ENCODE peak calls at places on chromosomes 2 and 18, in five cellular contexts. U is psoas muscle; E is CD4-positive, alpha-beta memory T cell; W is esophagus squamous epithelium; F is OCI-LY7. M is an unnamed sample. For H3K4me1, the result is how much of the 10 kb centered on the place peaks cover.

GRCh38 chr2:98829586-98830270 is 98.8 kb upstream of the MGAT4A start:
- DNase-seq in W (no peak), U (no peak), F (no peak), E (no peak), M (no peak)

GRCh38 chr2:207231106-207231860 is 65.5 kb upstream of the KLF7 start:
- DNase-seq in E (no peak), F (no peak), W (no peak), U (no peak), M (no peak)

GRCh38 chr2:240238201-240238600 is 97.7 kb upstream of the OTOS start:
- DNase-seq in U (no peak), W (no peak), E (no peak), F (no peak), M (no peak)

GRCh38 chr2:72562451-72563153 is 263.2 kb downstream of the EXOC6B start:
- DNase-seq in U (no peak), F (no peak), W (no peak), E (no peak), M (no peak)

GRCh38 chr18:3499498-3499897 is 49.5 kb downstream of the TGIF1 start:
- DNase-seq in U (no peak), W (no peak), E (no peak), F (no peak), M (no peak)

GRCh38 chr2:85602476-85603234 is at the start of gene TMEM150A:
- DNase-seq in W (peak), U (peak), F (peak), E (peak), M (peak)

GRCh38 chr18:33282142-33282541 is 158.4 kb downstream of the CCDC178 start:
- DNase-seq in U (no peak), E (no peak), W (no peak), F (no peak), M (peak)

GRCh38 chr18:80097201-80097600 is 11.9 kb upstream of the ADNP2 start:
- DNase-seq in U (no peak), W (no peak), F (no peak), E (no peak), M (no peak)

GRCh38 chr2:191297031-191297430 is 51.8 kb downstream of the MYO1B start:
- DNase-seq in W (no peak), F (no peak), U (no peak), E (no peak), M (no peak)

GRCh38 chr2:121018136-121019057 is 266.6 kb downstream of the TFCP2L1 start:
- DNase-seq in U (no peak), E (peak), F (no peak), W (no peak), M (peak)

GRCh38 chr2:202072737-202073396 is at the start of gene KIAA2012:
- DNase-seq in F (no peak), W (no peak), U (no peak), E (no peak), M (no peak)

GRCh38 chr2:185567196-185567595 is 171.4 kb upstream of the FSIP2 start:
- DNase-seq in W (no peak), U (no peak), F (no peak), E (no peak), M (no peak)

GRCh38 chr2:62460175-62460574 is 45.8 kb downstream of the TMEM17 start:
- DNase-seq in W (no peak), E (no peak), U (no peak), F (no peak), M (no peak)

GRCh38 chr18:52504589-52504988 is 164.6 kb downstream of the DCC start:
- DNase-seq in E (no peak), U (no peak), F (no peak), W (no peak), M (no peak)

GRCh38 chr2:174485763-174486613 is 841 bp downstream of the GPR155 start:
- DNase-seq in U (no peak), W (peak), F (peak), E (peak), M (peak)

GRCh38 chr2:191845248-191845715 is 1.6 kb downstream of the CAVIN2 start:
- DNase-seq in F (no peak), E (no peak), U (peak), W (no peak), M (peak)

GRCh38 chr2:159939946-159940345 is 122.5 kb downstream of the PLA2R1 start:
- DNase-seq in F (peak), W (no peak), U (no peak), E (no peak), M (no peak)

GRCh38 chr2:239405071-239405470 is 4.3 kb upstream of the HDAC4 start:
- DNase-seq in E (no peak), W (no peak), U (no peak), F (no peak), M (no peak)

GRCh38 chr2:126945118-126945517 is 46.4 kb downstream of the TEX51 start:
- DNase-seq in U (no peak), F (no peak), W (no peak), E (no peak), M (no peak)

GRCh38 chr2:39120771-39121522 is at the start of gene SOS1:
- DNase-seq in F (peak), E (peak), W (peak), U (peak), M (peak)

GRCh38 chr2:39121523-39122063 is 742 bp upstream of the SOS1 start:
- DNase-seq in U (no peak), F (peak), W (no peak), E (no peak), M (no peak)

GRCh38 chr2:39119732-39120520 is 925 bp downstream of the SOS1 start:
- DNase-seq in U (peak), W (no peak), E (peak), F (peak), M (peak)

GRCh38 chr2:39120521-39120770 is 405 bp downstream of the SOS1 start:
- DNase-seq in F (no peak), E (no peak), W (no peak), U (no peak), M (no peak)

GRCh38 chr2:39118786-39119499 is 1.9 kb downstream of the SOS1 start:
- DNase-seq in E (no peak), F (peak), W (no peak), U (no peak), M (no peak)
- H3K4me1 ChIP-seq in E (half or more), F (under half), W (half or more), U (half or more), M (half or more)

DNA sequence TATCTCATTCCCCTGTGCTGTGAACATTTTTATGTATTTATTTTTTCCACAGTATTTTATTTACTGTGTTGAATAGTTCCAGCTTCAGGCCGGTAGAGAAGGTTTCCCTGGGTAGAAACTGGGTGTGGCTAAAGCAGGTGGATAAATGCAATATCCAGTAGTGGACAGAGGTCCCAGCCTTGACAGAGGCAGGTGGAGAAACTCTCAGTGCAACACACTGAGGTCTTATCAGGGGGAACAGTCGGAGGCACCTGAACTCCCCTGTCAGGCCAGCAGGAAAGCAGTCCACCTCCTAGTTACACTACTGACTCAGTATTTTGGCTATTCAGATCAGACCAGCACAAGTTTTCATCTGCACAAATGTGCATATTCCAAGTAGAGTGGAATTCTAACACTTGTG is 103.3 kb downstream of the GULP1 start:
- DNase-seq in F (no peak), U (no peak), E (no peak), W (no peak), M (no peak)
- H3K4me3 ChIP-seq in F (no peak), U (no peak), E (no peak), W (no peak), M (no peak)

DNA sequence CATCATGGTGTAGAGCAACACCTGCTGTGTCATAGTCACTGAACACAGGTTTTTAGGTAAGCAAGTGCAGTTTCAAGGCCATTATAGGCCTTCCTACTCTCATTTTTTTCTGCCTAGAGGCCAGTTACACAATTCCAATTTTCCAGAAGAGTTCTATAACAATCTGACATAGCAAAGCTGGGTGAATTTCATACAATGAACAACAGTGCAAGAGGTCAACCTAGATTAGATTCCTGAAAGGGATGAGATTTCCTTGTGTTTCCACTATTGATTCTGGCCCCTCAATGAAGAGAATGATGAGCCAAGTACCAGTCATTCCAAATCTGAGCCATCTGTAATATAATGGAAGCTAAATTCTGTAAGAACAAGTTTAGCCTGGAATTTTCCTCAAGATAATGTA is 15.3 kb upstream of the CD28 start:
- DNase-seq in E (no peak), U (no peak), W (no peak), F (no peak), M (no peak)
- H3K4me1 ChIP-seq in E (under half), U (under half), W (under half), F (half or more), M (under half)

DNA sequence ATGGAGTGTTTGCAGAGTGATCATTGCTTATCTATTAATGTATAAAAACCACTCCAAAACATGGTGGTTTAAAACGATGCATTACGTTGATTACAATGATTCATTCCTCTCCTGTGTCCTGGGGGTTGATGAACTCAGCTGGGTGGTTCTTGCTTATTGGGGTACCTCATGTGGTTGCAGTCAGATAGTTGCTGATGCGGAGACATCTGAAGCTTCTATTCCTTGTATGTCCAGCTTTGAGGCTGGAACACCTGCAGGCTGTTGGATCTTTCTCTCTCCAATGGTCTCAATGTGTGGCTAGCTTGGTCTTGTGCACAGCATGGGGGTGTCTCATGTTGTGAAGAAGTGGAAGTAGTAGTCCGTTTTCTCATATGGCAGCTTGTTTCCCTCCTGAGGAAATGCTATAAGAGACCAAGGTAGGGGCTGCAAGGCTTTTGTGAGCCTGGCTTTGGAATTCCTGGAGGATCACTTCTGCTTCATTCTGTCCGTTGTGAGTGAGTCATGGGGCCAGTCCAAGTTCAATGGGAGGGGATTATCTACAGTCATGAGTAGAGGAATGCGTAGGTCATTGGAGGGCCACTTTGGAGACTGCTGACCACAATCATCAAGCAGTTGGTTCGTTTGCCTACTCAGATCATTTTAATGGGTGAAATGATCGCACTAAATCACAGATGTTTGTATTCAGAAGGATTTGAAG is 601.0 kb downstream of the SLC4A3 start:
- DNase-seq in U (no peak), E (no peak), W (no peak), F (no peak), M (no peak)
- H3K4me3 ChIP-seq in U (no peak), E (no peak), W (no peak), F (no peak), M (no peak)

GRCh38 chr2:200302940-200303727 is 3.4 kb upstream of the SPATS2L start:
- DNase-seq in F (peak), W (no peak), E (no peak), U (no peak), M (no peak)
- H3K4me1 ChIP-seq in F (under half), W (half or more), E (under half), U (under half), M (under half)

GRCh38 chr2:10126627-10127026 is 4.1 kb downstream of the RRM2 start:
- DNase-seq in F (no peak), W (no peak), E (no peak), U (no peak), M (peak)

GRCh38 chr2:10125842-10126596 is 3.5 kb downstream of the RRM2 start:
- DNase-seq in U (no peak), W (no peak), E (no peak), F (no peak), M (no peak)

GRCh38 chr2:10132043-10132575 is 9.6 kb downstream of the RRM2 start:
- DNase-seq in F (no peak), W (no peak), U (no peak), E (no peak), M (peak)

GRCh38 chr2:10129490-10129889 is 7.0 kb downstream of the RRM2 start:
- DNase-seq in F (no peak), W (no peak), E (no peak), U (no peak), M (no peak)

DNA sequence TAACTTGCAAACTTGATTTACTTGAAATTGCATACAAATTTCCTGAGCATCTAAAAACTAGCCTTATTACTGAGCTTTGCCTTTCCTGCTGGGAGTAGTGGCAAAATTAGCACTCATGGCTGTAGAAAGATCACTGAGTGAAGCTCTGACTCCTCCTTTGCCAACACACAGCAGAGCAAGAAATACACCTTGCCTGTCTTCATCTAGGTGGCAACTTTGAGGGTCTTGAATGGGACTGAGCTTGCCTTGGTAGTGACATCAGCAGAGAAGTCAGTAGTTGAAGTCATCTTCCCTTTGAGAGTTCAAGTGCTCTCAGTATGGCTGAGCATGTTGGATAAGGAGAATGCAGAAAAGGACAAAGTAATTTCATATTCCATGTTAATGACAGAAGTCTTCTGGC is 5.9 kb downstream of the RRM2 start:
- DNase-seq in F (no peak), W (no peak), U (no peak), E (no peak), M (no peak)
- H3K4me3 ChIP-seq in F (peak), W (no peak), U (no peak), E (no peak), M (no peak)

GRCh38 chr2:28400434-28400833 is 7.8 kb downstream of the FOSL2 start:
- DNase-seq in E (no peak), U (peak), W (no peak), F (no peak), M (no peak)

GRCh38 chr2:28403388-28403956 is 10.8 kb downstream of the FOSL2 start:
- DNase-seq in W (no peak), U (no peak), F (no peak), E (no peak), M (peak)

GRCh38 chr2:28401411-28401810 is 8.8 kb downstream of the FOSL2 start:
- DNase-seq in F (no peak), E (no peak), W (no peak), U (no peak), M (peak)

GRCh38 chr2:28400921-28401320 is 8.3 kb downstream of the FOSL2 start:
- DNase-seq in W (no peak), F (no peak), E (no peak), U (peak), M (no peak)

GRCh38 chr2:28401948-28402550 is 9.4 kb downstream of the FOSL2 start:
- DNase-seq in W (no peak), E (no peak), F (no peak), U (no peak), M (peak)
- H3K4me1 ChIP-seq in W (half or more), E (under half), F (under half), U (half or more), M (half or more)

DNA sequence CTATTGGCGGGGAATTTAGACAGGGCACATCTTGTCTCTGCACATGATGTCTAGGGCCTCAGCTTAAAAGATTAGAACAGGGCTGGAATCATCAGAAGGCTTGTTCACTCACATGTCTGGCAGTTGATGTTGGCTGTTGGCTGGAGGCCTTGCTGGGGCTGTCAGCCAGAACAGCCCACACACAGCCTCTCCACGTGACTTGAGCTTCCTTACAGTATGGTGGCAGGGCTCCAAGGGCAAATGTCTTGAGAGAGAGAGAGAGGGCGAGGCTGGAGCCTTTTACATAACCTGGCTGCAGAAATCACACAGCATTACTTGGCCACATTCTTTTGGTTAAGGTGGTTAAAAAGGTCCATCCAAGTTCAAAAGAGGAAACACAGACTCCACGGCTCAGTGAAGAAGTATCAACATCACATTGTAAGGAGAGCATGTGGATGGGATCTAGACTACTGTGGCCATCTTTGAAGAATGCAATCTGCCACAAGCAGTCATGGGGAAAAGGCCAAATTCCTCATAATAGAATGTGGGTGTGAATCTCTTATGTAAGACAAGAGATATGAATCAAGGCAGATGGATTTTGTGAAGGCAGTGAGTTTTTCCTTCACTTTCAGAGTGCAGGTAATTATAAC is 30.4 kb downstream of the SRSF7 start:
- DNase-seq in E (no peak), U (peak), W (peak), F (no peak), M (peak)
- H3K4me3 ChIP-seq in E (no peak), U (no peak), W (no peak), F (no peak), M (no peak)

DNA sequence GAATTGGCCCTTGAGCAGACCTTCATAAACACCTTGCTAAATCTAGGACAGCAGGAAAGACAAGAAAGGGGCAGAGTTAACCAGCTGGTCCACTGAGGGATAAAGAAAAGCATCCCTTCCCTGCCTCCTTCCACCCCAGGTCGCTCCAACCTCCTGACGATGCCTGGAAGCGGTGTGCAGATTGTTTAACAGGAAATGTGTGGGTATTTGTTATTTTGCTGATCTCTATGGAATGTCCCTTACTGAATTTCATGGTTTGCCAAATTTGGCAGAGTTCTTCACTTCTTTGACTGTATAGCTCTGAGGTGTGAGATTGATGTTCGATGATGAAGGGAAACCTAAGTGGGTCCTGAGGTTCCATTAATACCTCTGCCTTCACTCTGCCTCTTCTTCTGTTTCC is 72.9 kb downstream of the MAP3K20 start:
- DNase-seq in E (no peak), F (no peak), W (no peak), U (no peak), M (no peak)
- H3K4me1 ChIP-seq in E (under half), F (under half), W (under half), U (half or more), M (under half)